ENCODE peak calls at places on chromosomes 7 and 10, in four cellular contexts. One of them, this sample, is unnamed.

GRCh38 chr10:76547352-76547972 is 1090.1 kb downstream of the KCNMA1 start:
- DNase-seq in HCT116: peak
- DNase-seq in HepG2: peak
- DNase-seq in K562: peak
- DNase-seq in this sample: peak

GRCh38 chr10:96588601-96589419 is 2.0 kb upstream of the TM9SF3 start:
- DNase-seq in K562: no peak
- DNase-seq in HepG2: no peak
- DNase-seq in HCT116: no peak
- DNase-seq in this sample: no peak

GRCh38 chr7:16034866-16035265 is 348.4 kb upstream of the MEOX2 start:
- DNase-seq in HCT116: no peak
- DNase-seq in K562: no peak
- DNase-seq in HepG2: no peak
- DNase-seq in this sample: no peak

GRCh38 chr7:21365866-21366624 is 61.8 kb upstream of the SP4 start:
- DNase-seq in HCT116: peak
- DNase-seq in K562: no peak
- DNase-seq in HepG2: peak
- DNase-seq in this sample: no peak

GRCh38 chr10:71209324-71210030 is 2.9 kb upstream of the UNC5B start:
- DNase-seq in HCT116: no peak
- DNase-seq in K562: no peak
- DNase-seq in HepG2: no peak
- DNase-seq in this sample: no peak

GRCh38 chr10:97714401-97715258 is 1.1 kb downstream of the MARVELD1 start:
- DNase-seq in K562: peak
- DNase-seq in HepG2: no peak
- DNase-seq in HCT116: no peak
- DNase-seq in this sample: no peak

GRCh38 chr10:48205918-48206317 is 68.6 kb downstream of the FRMPD2 start:
- DNase-seq in K562: no peak
- DNase-seq in HCT116: no peak
- DNase-seq in HepG2: no peak
- DNase-seq in this sample: no peak

GRCh38 chr10:53579773-53580172 is 807.2 kb upstream of the MBL2 start:
- DNase-seq in HCT116: no peak
- DNase-seq in HepG2: no peak
- DNase-seq in K562: no peak
- DNase-seq in this sample: no peak

GRCh38 chr7:114789942-114790341 is 132.0 kb upstream of the MDFIC start:
- DNase-seq in K562: no peak
- DNase-seq in HepG2: no peak
- DNase-seq in HCT116: no peak
- DNase-seq in this sample: no peak

GRCh38 chr7:23664122-23664521 is 15.9 kb upstream of the FAM221A start:
- DNase-seq in HCT116: no peak
- DNase-seq in K562: no peak
- DNase-seq in HepG2: no peak
- DNase-seq in this sample: no peak

GRCh38 chr10:90947025-90947960 is 26.4 kb upstream of the ANKRD1 start:
- DNase-seq in K562: no peak
- DNase-seq in HCT116: no peak
- DNase-seq in HepG2: no peak
- DNase-seq in this sample: no peak

GRCh38 chr7:15561840-15562239 is at the start of gene AGMO:
- DNase-seq in HCT116: no peak
- DNase-seq in K562: no peak
- DNase-seq in HepG2: peak
- DNase-seq in this sample: no peak

GRCh38 chr10:118918689-118919088 is 110.8 kb upstream of the NANOS1 start:
- DNase-seq in K562: no peak
- DNase-seq in HepG2: no peak
- DNase-seq in HCT116: no peak
- DNase-seq in this sample: no peak

GRCh38 chr7:47314728-47315601 is 266.9 kb downstream of the TNS3 start:
- DNase-seq in HepG2: no peak
- DNase-seq in HCT116: no peak
- DNase-seq in K562: no peak
- DNase-seq in this sample: peak

GRCh38 chr10:121605708-121606107 is 7.5 kb upstream of the FGFR2 start:
- DNase-seq in HCT116: no peak
- DNase-seq in K562: no peak
- DNase-seq in HepG2: peak
- DNase-seq in this sample: no peak

GRCh38 chr7:103989785-103990775 is 622 bp upstream of the RELN start:
- DNase-seq in HCT116: no peak
- DNase-seq in K562: peak
- DNase-seq in HepG2: peak
- DNase-seq in this sample: peak

GRCh38 chr7:32681174-32681518 is 185.9 kb downstream of the AVL9 start:
- DNase-seq in HCT116: no peak
- DNase-seq in HepG2: no peak
- DNase-seq in K562: no peak
- DNase-seq in this sample: no peak

GRCh38 chr10:71036586-71036985 is 148.2 kb upstream of the PCBD1 start:
- DNase-seq in HCT116: no peak
- DNase-seq in K562: no peak
- DNase-seq in HepG2: no peak
- DNase-seq in this sample: no peak

GRCh38 chr10:61752111-61753011 is 89.6 kb downstream of the CABCOCO1 start:
- DNase-seq in HCT116: peak
- DNase-seq in K562: no peak
- DNase-seq in HepG2: no peak
- DNase-seq in this sample: no peak

GRCh38 chr7:40332516-40332915 is 197.7 kb downstream of the SUGCT start:
- DNase-seq in HepG2: no peak
- DNase-seq in HCT116: no peak
- DNase-seq in K562: no peak
- DNase-seq in this sample: no peak

GRCh38 chr7:119197872-119198527 is 973.5 kb downstream of the ANKRD7 start:
- DNase-seq in K562: no peak
- DNase-seq in HCT116: peak
- DNase-seq in HepG2: peak
- DNase-seq in this sample: peak

GRCh38 chr7:3154881-3155494 is 111.3 kb upstream of the CARD11 start:
- DNase-seq in K562: peak
- DNase-seq in HCT116: peak
- DNase-seq in HepG2: peak
- DNase-seq in this sample: no peak

GRCh38 chr10:106226123-106226522 is 938.4 kb downstream of the SORCS1 start:
- DNase-seq in K562: no peak
- DNase-seq in HepG2: no peak
- DNase-seq in HCT116: no peak
- DNase-seq in this sample: no peak

GRCh38 chr10:7122561-7122960 is 288.3 kb downstream of the SFMBT2 start:
- DNase-seq in HepG2: no peak
- DNase-seq in HCT116: no peak
- DNase-seq in K562: no peak
- DNase-seq in this sample: no peak

GRCh38 chr10:7117806-7118674 is 292.8 kb downstream of the SFMBT2 start:
- DNase-seq in K562: no peak
- DNase-seq in HCT116: no peak
- DNase-seq in HepG2: no peak
- DNase-seq in this sample: no peak

GRCh38 chr10:7121154-7121797 is 289.6 kb downstream of the SFMBT2 start:
- DNase-seq in HCT116: peak
- DNase-seq in K562: peak
- DNase-seq in HepG2: peak
- DNase-seq in this sample: peak

GRCh38 chr10:7119325-7120015 is 291.4 kb downstream of the SFMBT2 start:
- DNase-seq in HCT116: no peak
- DNase-seq in K562: peak
- DNase-seq in HepG2: no peak
- DNase-seq in this sample: no peak

DNA sequence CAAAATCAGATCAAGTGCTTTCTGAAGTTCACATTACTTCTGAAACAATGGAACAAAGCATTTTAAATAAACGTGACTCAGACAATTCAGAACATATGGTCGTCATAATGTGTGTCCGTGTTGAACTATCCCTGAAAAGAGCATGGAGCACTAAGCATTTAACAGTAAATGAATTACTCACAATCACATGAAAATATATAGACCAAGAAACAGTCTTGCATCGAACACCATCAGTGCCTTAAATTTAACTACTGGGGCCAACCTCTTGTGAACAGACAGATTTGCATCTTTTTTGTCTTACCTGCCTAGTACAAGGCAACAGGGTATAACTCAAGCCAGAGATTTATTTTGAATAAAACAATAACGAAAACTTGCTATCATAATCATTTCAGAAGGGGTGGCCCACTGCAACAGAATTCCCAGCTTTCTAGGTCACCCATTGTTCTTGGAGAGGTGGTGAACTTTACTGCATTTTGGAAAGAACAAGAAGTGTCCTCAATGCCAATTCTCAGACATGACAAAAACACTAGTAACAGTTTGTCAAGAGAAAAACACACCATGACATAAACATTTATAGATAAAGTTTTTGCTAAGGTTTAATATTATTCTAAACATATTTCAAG is 293.5 kb downstream of the SFMBT2 start:
- DNase-seq in HepG2: no peak
- DNase-seq in HCT116: no peak
- DNase-seq in K562: no peak
- DNase-seq in this sample: no peak
- TF ChIP-seq FOSL1 in HepG2: no peak
- TF ChIP-seq FOSL1 in HCT116: no peak
- TF ChIP-seq FOSL1 in K562: no peak
- TF ChIP-seq FOSL1 in this sample: no peak

GRCh38 chr10:102324061-102324460 is 71.4 kb upstream of the NFKB2 start:
- DNase-seq in HepG2: no peak
- DNase-seq in K562: no peak
- DNase-seq in HCT116: no peak
- DNase-seq in this sample: no peak

GRCh38 chr10:102327641-102328040 is 67.9 kb upstream of the NFKB2 start:
- DNase-seq in HCT116: no peak
- DNase-seq in HepG2: peak
- DNase-seq in K562: no peak
- DNase-seq in this sample: no peak

GRCh38 chr10:102326031-102326430 is 69.5 kb upstream of the NFKB2 start:
- DNase-seq in K562: no peak
- DNase-seq in HCT116: no peak
- DNase-seq in HepG2: no peak
- DNase-seq in this sample: no peak

GRCh38 chr10:102327002-102327401 is 68.5 kb upstream of the NFKB2 start:
- DNase-seq in K562: no peak
- DNase-seq in HCT116: no peak
- DNase-seq in HepG2: no peak
- DNase-seq in this sample: no peak

GRCh38 chr10:102322914-102323313 is 72.6 kb upstream of the NFKB2 start:
- DNase-seq in HCT116: no peak
- DNase-seq in HepG2: no peak
- DNase-seq in K562: no peak
- DNase-seq in this sample: no peak
- TF ChIP-seq FOSL1 in HCT116: no peak
- TF ChIP-seq FOSL1 in HepG2: no peak
- TF ChIP-seq FOSL1 in K562: no peak
- TF ChIP-seq FOSL1 in this sample: no peak

GRCh38 chr7:100745184-100745583 is 11.8 kb downstream of the ZAN start:
- DNase-seq in HepG2: no peak
- DNase-seq in HCT116: peak
- DNase-seq in K562: peak
- DNase-seq in this sample: no peak
- TF ChIP-seq FOSL1 in HepG2: no peak
- TF ChIP-seq FOSL1 in HCT116: no peak
- TF ChIP-seq FOSL1 in K562: no peak
- TF ChIP-seq FOSL1 in this sample: no peak

GRCh38 chr7:151411551-151411950 is 1.7 kb upstream of the WDR86 start:
- DNase-seq in K562: peak
- DNase-seq in HepG2: no peak
- DNase-seq in HCT116: no peak
- DNase-seq in this sample: no peak
- TF ChIP-seq FOSL1 in K562: no peak
- TF ChIP-seq FOSL1 in HepG2: no peak
- TF ChIP-seq FOSL1 in HCT116: no peak
- TF ChIP-seq FOSL1 in this sample: no peak

This sample was measured in H1.